ENCODE peak calls at places on chromosomes 11 and 22, in five cellular contexts. H is IMR-90, L is A549, Y is GM12878, V is K562. Q is an unnamed sample.

GRCh38 chr11:35106595-35106994 is 32.4 kb upstream of the CD44 start:
- DNase-seq in H (no peak), L (no peak), Y (no peak), V (no peak), Q (no peak)

GRCh38 chr11:79547256-79547655 is 106.4 kb upstream of the TENM4 start:
- DNase-seq in H (no peak), L (no peak), Y (no peak), V (no peak), Q (no peak)

GRCh38 chr22:39106326-39106725 is 9.3 kb downstream of the APOBEC3H start:
- DNase-seq in H (no peak), L (no peak), Y (no peak), V (no peak), Q (no peak)

GRCh38 chr11:43555811-43556210 is 124.7 kb upstream of the HSD17B12 start:
- DNase-seq in H (peak; percentile 37), L (no peak), Y (no peak), V (no peak), Q (no peak)

GRCh38 chr11:74773481-74773880 is 24.8 kb downstream of the RNF169 start:
- DNase-seq in H (peak; percentile 76), L (no peak), Y (no peak), V (no peak), Q (no peak)

GRCh38 chr22:25702046-25702445 is 39.9 kb upstream of the MYO18B start:
- DNase-seq in H (peak; percentile 29), L (no peak), Y (no peak), V (no peak), Q (peak; percentile 61)

GRCh38 chr11:76663461-76663760 is 7.1 kb downstream of the LRRC32 start:
- DNase-seq in H (no peak), L (no peak), Y (no peak), V (no peak), Q (peak; percentile 15)

GRCh38 chr11:9516113-9516512 is 55.3 kb downstream of the ZNF143 start:
- DNase-seq in H (no peak), L (no peak), Y (no peak), V (no peak), Q (no peak)

GRCh38 chr11:42054351-42054750 is 594.9 kb upstream of the LRRC4C start:
- DNase-seq in H (no peak), L (no peak), Y (no peak), V (no peak), Q (no peak)

GRCh38 chr11:43712676-43713075 is 32.1 kb downstream of the HSD17B12 start:
- DNase-seq in H (peak; percentile 89), L (no peak), Y (no peak), V (no peak), Q (no peak)

GRCh38 chr22:30763815-30764686 is 69.4 kb downstream of the OSBP2 start:
- DNase-seq in H (peak; percentile 86), L (peak; percentile 59), Y (no peak), V (peak; percentile 57), Q (peak; percentile 72)

GRCh38 chr11:91296628-91297027 is 928.0 kb upstream of the FAT3 start:
- DNase-seq in H (peak; percentile 63), L (no peak), Y (no peak), V (no peak), Q (no peak)

GRCh38 chr11:131169057-131169456 is 201.4 kb upstream of the NTM start:
- DNase-seq in H (no peak), L (no peak), Y (no peak), V (no peak), Q (no peak)

GRCh38 chr11:57174656-57175055 is 7.1 kb upstream of the LRRC55 start:
- DNase-seq in H (no peak), L (no peak), Y (no peak), V (no peak), Q (no peak)

GRCh38 chr22:19325296-19325950 is 33.9 kb upstream of the CLTCL1 start:
- DNase-seq in H (peak; percentile 55), L (no peak), Y (no peak), V (no peak), Q (no peak)

GRCh38 chr22:19055801-19056200 is 66.4 kb downstream of the DGCR2 start:
- DNase-seq in H (no peak), L (no peak), Y (no peak), V (no peak), Q (peak; percentile 6)

GRCh38 chr11:112977620-112978212 is 16.5 kb downstream of the NCAM1 start:
- DNase-seq in H (peak; percentile 13), L (no peak), Y (no peak), V (no peak), Q (no peak)

GRCh38 chr11:21405403-21405802 is 736.0 kb downstream of the NELL1 start:
- DNase-seq in H (no peak), L (no peak), Y (no peak), V (no peak), Q (no peak)

GRCh38 chr11:72784662-72785061 is 9.2 kb downstream of the STARD10 start:
- DNase-seq in H (no peak), L (no peak), Y (no peak), V (no peak), Q (no peak)

GRCh38 chr22:44329179-44329796 is 16.5 kb upstream of the SHISAL1 start:
- DNase-seq in H (peak; percentile 27), L (no peak), Y (peak; percentile 32), V (no peak), Q (no peak)

GRCh38 chr22:31897842-31898241 is 46.5 kb upstream of the YWHAH start:
- DNase-seq in H (peak; percentile 55), L (no peak), Y (no peak), V (no peak), Q (no peak)

GRCh38 chr11:76270387-76270786 is 64.1 kb upstream of the WNT11 start:
- DNase-seq in H (no peak), L (no peak), Y (no peak), V (no peak), Q (no peak)

GRCh38 chr11:79414644-79415317 is 26.0 kb downstream of the TENM4 start:
- DNase-seq in H (peak; percentile 81), L (no peak), Y (no peak), V (no peak), Q (no peak)

GRCh38 chr11:76678316-76678715 is 7.8 kb upstream of the LRRC32 start:
- DNase-seq in H (no peak), L (no peak), Y (no peak), V (no peak), Q (no peak)

GRCh38 chr11:96213500-96213899 is 129.5 kb downstream of the MAML2 start:
- DNase-seq in H (peak; percentile 87), L (no peak), Y (no peak), V (peak; percentile 44), Q (no peak)

GRCh38 chr22:41289681-41290080 is 3.7 kb upstream of the RANGAP1 start:
- DNase-seq in H (no peak), L (no peak), Y (no peak), V (no peak), Q (no peak)

GRCh38 chr11:102552447-102553200 is 22.1 kb upstream of the MMP7 start:
- DNase-seq in H (peak; percentile 65), L (peak; percentile 58), Y (no peak), V (no peak), Q (no peak)

GRCh38 chr11:105236631-105237030 is 97.1 kb upstream of the CARD18 start:
- DNase-seq in H (peak; percentile 84), L (no peak), Y (no peak), V (no peak), Q (no peak)

DNA sequence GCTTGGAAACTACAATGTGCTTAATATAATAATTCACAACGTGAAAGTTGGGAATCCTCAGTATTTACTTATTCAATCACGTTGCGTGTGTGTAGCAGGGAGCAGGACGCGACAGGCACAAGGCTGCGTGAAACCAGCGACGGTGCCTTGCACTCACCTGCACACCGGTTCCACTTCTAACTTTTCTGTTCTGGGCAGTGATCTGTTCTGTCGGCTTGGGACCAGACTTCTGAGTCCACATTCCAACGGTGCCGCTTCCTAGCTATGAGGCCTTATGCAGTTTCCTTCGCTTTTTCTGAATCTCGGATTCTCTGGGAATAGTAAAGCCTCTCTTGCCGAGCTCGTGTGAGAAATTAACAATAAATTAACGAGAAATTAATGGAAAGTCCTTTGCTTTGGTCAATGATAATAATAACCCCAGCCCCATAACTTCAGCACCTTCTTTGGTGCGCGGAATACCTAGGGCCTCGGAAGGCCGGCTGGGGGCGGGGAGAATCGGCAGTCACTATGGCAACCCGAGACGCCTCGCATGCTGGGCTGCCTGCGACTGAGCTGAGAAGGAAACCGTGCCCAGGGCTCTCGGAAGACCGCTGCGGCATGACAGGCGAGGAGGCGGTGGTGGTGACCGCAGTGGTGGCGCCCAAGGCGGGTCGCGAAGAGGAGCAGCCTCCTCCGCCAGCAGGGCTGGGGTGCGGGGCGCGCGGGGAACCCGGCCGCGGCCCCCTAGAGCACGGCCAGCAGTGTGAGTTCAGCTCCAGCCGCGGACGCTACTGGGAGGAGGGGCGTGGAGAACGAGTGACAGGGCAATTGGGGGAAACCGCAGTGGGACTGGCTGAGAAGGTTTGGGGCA is at the start of gene C11orf97:
- DNase-seq in H (peak; percentile 30), L (peak; percentile 8), Y (no peak), V (peak; percentile 13), Q (peak; percentile 82)
- H3K27ac ChIP-seq in H (no peak within 1 kb of the TSS), L (no peak within 1 kb of the TSS), Y (no peak within 1 kb of the TSS), V (no peak within 1 kb of the TSS), Q (no peak within 1 kb of the TSS)

DNA sequence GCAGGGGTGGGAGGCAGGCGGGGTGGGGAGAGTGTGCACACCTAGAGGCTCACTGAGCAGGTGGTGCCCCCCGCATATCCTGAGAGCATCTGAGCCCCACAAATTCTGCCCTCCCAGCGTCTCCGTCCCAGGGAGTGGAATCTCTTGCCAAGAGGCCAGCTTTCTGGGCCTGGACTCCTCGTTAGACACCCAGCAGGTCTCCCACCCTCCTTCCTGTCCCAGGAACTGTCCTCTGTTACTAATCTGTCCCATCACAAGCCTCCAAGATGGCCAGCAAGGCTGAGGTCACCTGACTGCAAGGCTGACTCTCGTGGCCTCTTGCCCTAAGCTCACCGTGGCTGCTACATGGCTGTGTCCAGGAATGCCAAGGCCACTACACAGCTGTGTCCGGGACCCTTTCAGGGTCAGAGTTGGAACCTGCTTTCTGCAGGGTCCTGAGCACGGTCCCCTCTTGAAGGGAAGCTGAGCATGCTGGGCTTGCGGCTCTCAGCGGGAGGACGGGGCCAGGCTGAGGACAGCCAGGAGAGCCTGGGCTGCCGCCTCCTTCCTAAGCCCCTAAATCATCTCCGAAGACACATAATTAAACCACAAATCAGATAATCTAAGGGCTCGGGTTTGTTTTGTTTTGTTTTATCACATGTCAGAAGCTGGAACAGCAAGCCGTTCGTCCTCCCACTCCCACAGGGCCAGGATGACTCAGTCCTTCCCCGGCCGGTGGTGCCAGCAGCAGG is 1327.3 kb downstream of the TBC1D22A start:
- DNase-seq in H (no peak), L (peak; percentile 16), Y (no peak), V (peak; percentile 11), Q (no peak)
- TF ChIP-seq RCOR1 in H (no peak), L (no peak), Y (no peak), V (no peak), Q (no peak)

GRCh38 chr11:1888347-1888753 is 3.3 kb downstream of the PRR33 start:
- DNase-seq in H (no peak), L (no peak), Y (no peak), V (no peak), Q (peak; percentile 39)
- H3K27ac ChIP-seq in H (no peak overlapping the region), L (no peak overlapping the region), Y (no peak overlapping the region), V (no peak overlapping the region), Q (no peak overlapping the region)

GRCh38 chr11:16817321-16817720 is 78.9 kb downstream of the C11orf58 start:
- DNase-seq in H (no peak), L (no peak), Y (no peak), V (no peak), Q (no peak)

GRCh38 chr11:16816358-16817270 is 78.2 kb downstream of the C11orf58 start:
- DNase-seq in H (no peak), L (no peak), Y (no peak), V (no peak), Q (no peak)

GRCh38 chr11:16814410-16815046 is 76.1 kb downstream of the C11orf58 start:
- DNase-seq in H (no peak), L (no peak), Y (no peak), V (no peak), Q (no peak)

GRCh38 chr11:16813141-16813540 is 74.7 kb downstream of the C11orf58 start:
- DNase-seq in H (no peak), L (no peak), Y (no peak), V (no peak), Q (no peak)

GRCh38 chr11:16815047-16815767 is 76.8 kb downstream of the C11orf58 start:
- DNase-seq in H (peak; percentile 27), L (no peak), Y (no peak), V (no peak), Q (no peak)
- TF ChIP-seq RCOR1 in H (no peak), L (no peak), Y (no peak), V (no peak), Q (no peak)

Q was measured in SK-N-SH.